ENCODE peak calls at places on chromosomes 12 and 14, in seven cellular contexts. H is neural progenitor cell, G is fibroblast of lung, L is GM23248, O is hepatocyte, E is GM23338, K is SK-N-MC. I is an unnamed sample.

GRCh38 chr12:14854586-14855163 is 11.3 kb upstream of the ART4 start:
- DNase-seq in K (no peak), L (peak; percentile 72), G (peak; percentile 75), O (no peak), H (no peak), E (no peak), I (no peak)

GRCh38 chr12:58847876-58848600 is 72.3 kb downstream of the LRIG3 start:
- DNase-seq in L (no peak), K (peak; percentile 77), O (no peak), G (no peak), E (no peak), H (no peak), I (peak; percentile 88)

GRCh38 chr14:78254911-78255431 is 84.8 kb downstream of the NRXN3 start:
- DNase-seq in G (no peak), E (no peak), K (no peak), O (no peak), L (peak; percentile 88), H (no peak), I (no peak)

GRCh38 chr14:67395876-67396189 is 16.1 kb downstream of the PLEK2 start:
- DNase-seq in E (no peak), K (no peak), G (no peak), L (peak; percentile 46), O (no peak), H (no peak), I (peak; percentile 44)

GRCh38 chr12:111067498-111067897 is 147.1 kb upstream of the MYL2 start:
- DNase-seq in K (no peak), H (no peak), E (no peak), O (no peak), L (no peak), G (no peak), I (no peak)

GRCh38 chr14:75303415-75303814 is 24.8 kb downstream of the FOS start:
- DNase-seq in L (peak; percentile 83), H (peak; percentile 83), O (peak; percentile 90), E (peak; percentile 90), G (peak; percentile 79), K (no peak), I (peak; percentile 84)

GRCh38 chr14:65164068-65164824 is 61.9 kb upstream of the MAX start:
- DNase-seq in L (peak; percentile 70), K (peak; percentile 34), O (peak; percentile 60), G (peak; percentile 69), E (peak; percentile 68), H (peak; percentile 65), I (peak; percentile 62)

GRCh38 chr12:3012786-3013185 is 53.6 kb downstream of the TEAD4 start:
- DNase-seq in H (no peak), L (no peak), G (no peak), E (no peak), K (no peak), O (no peak), I (no peak)

GRCh38 chr12:108373111-108373510 is 34.0 kb upstream of the CMKLR1 start:
- DNase-seq in L (no peak), K (no peak), G (no peak), H (peak; percentile 11), E (peak; percentile 60), O (no peak), I (no peak)

GRCh38 chr12:46499901-46500300 is 127.3 kb upstream of the SLC38A2 start:
- DNase-seq in L (no peak), G (no peak), E (no peak), K (no peak), O (no peak), H (no peak), I (no peak)

GRCh38 chr14:59474172-59474571 is 9.0 kb upstream of the GPR135 start:
- DNase-seq in O (no peak), H (no peak), L (no peak), E (no peak), G (peak; percentile 55), K (no peak), I (peak; percentile 15)

GRCh38 chr12:57765003-57765697 is 1.7 kb downstream of the CYP27B1 start:
- DNase-seq in O (peak; percentile 50), H (peak; percentile 73), E (peak; percentile 86), G (no peak), L (peak; percentile 69), K (no peak), I (peak; percentile 55)

GRCh38 chr12:26088999-26089398 is 35.8 kb downstream of the BHLHE41 start:
- DNase-seq in G (no peak), L (no peak), E (no peak), H (no peak), O (peak; percentile 48), K (no peak), I (no peak)

GRCh38 chr14:73616831-73617230 is 4.5 kb downstream of the ACOT6 start:
- DNase-seq in H (peak; percentile 27), G (no peak), L (no peak), O (no peak), E (no peak), K (no peak), I (no peak)

GRCh38 chr14:79369359-79370332 is 841.7 kb downstream of the DIO2 start:
- DNase-seq in K (no peak), O (peak; percentile 72), H (no peak), E (no peak), G (peak; percentile 99), L (peak; percentile 56), I (peak; percentile 9)

GRCh38 chr14:64971890-64972785 is at the start of gene RAB15:
- DNase-seq in G (no peak), L (peak; percentile 76), H (peak; percentile 72), E (peak; percentile 57), O (peak; percentile 72), K (no peak), I (peak; percentile 49)

GRCh38 chr14:50964683-50965390 is 20.6 kb upstream of the PYGL start:
- DNase-seq in G (peak; percentile 100), K (no peak), H (no peak), O (peak; percentile 88), L (peak; percentile 95), E (no peak), I (peak; percentile 64)

GRCh38 chr12:113208041-113208934 is 13.0 kb upstream of the TPCN1 start:
- DNase-seq in O (no peak), L (peak; percentile 30), G (peak; percentile 83), H (no peak), E (peak; percentile 30), K (no peak), I (no peak)

GRCh38 chr14:54395716-54396115 is 1.1 kb upstream of the CDKN3 start:
- DNase-seq in E (no peak), O (no peak), H (no peak), G (no peak), L (no peak), K (no peak), I (no peak)

GRCh38 chr14:75711796-75712211 is 50.8 kb downstream of the TTLL5 start:
- DNase-seq in H (peak; percentile 88), L (peak; percentile 96), O (peak; percentile 87), K (no peak), G (peak; percentile 82), E (peak; percentile 28), I (peak; percentile 81)

DNA sequence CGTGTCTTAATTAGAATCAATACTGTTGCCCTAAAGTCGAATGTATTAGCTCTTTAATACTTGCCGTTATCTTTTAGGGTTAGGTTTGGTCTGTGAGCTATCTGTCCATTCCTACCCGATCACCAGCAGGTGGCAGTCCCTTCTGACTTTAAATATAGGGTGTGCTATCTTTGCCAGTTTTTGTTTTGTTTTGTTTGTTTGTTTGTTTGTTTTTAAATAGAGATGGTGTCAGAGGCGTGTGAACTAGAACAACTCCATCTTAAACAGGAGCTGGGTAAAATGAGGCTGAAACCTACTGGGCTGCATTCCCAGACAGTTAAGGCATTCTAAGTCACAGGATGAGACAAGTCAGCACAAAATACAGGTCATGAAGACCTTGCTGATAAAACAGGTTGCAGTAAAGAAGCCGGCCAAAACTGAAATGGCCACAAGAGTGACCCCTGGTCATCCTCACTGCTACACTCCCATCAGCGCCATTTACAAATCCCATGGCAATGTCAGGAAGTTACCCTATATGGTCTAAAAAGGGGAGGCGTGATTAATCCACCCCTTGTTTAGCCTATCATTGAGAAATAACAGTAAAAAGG is 1.5 kb downstream of the ATF1 start:
- DNase-seq in H (peak; percentile 65), L (peak; percentile 74), O (peak; percentile 53), G (peak; percentile 66), K (no peak), E (peak; percentile 71), I (peak; percentile 60)
- H3K27ac ChIP-seq in H (no peak overlapping the region), L (peak overlapping the region; percentile 86), O (peak overlapping the region; percentile 100), G (peak overlapping the region; percentile 94), K (no peak overlapping the region), E (peak overlapping the region; percentile 23), I (peak overlapping the region; percentile 99)

GRCh38 chr14:56810341-56810740 is at the start of gene OTX2:
- DNase-seq in L (no peak), G (no peak), H (peak; percentile 84), E (peak; percentile 50), K (no peak), O (no peak), I (peak; percentile 90)

GRCh38 chr14:56810850-56811595 is 744 bp upstream of the OTX2 start:
- DNase-seq in E (peak; percentile 79), K (no peak), H (peak; percentile 73), G (no peak), O (no peak), L (no peak), I (peak; percentile 52)

GRCh38 chr14:56812364-56813103 is 2.3 kb upstream of the OTX2 start:
- DNase-seq in G (no peak), E (no peak), H (peak; percentile 48), O (no peak), L (no peak), K (no peak), I (no peak)

GRCh38 chr14:56813143-56813551 is 2.9 kb upstream of the OTX2 start:
- DNase-seq in H (peak; percentile 55), O (no peak), G (no peak), E (peak; percentile 52), L (no peak), K (no peak), I (no peak)

DNA sequence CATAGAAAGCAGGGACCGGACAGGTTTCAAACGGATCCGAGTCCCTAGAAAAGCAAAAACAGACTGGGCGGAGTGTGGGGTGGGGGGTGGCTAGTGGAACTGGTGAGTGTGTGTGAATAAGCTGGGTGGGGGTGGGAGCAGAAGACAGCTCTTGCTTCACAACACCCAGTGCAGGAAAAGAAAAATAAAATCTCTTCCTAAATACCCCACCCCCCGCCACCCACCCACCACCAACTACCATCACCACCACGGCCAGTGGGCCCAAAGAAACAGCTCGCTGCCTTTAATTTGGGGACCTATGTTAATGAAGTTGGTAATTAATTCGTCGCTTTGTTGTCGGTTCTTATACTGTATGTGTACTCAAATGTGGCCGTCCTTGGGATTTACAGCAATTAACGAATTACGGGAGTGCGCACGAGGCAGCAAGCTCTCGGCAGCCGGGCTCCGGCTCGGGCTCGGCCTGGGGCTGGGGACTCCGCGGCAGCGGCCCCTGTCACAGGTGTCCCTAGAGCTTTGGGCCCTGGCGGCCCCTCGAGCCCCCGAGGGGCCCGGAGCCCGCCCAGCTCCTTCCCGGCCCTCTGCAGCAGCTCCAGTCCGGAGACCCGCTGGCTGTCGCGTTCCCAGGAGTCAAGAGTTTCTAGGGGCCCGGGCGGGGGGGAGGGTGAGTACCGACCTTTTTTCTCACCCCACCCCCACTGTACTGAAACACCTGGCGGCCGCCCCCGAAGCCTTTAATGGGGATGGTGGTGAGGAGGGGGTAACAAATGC is 1.5 kb upstream of the OTX2 start:
- DNase-seq in G (no peak), K (no peak), H (peak; percentile 71), O (no peak), L (no peak), E (peak; percentile 75), I (peak; percentile 69)
- TF ChIP-seq EZH2 in G (no peak), K (no peak), H (no peak), O (peak; percentile 79), L (no peak), E (peak; percentile 69), I (no peak)

GRCh38 chr14:20687362-20688166 is 1.0 kb upstream of the ANG start:
- DNase-seq in E (no peak), K (no peak), G (no peak), L (no peak), O (peak; percentile 65), H (no peak), I (no peak)
- H3K27ac ChIP-seq in E (no peak overlapping the region), K (no peak overlapping the region), G (no peak overlapping the region), L (no peak overlapping the region), O (peak overlapping the region; percentile 99), H (no peak overlapping the region), I (no peak overlapping the region)

GRCh38 chr14:21024668-21025373 is at the start of gene NDRG2:
- DNase-seq in E (peak; percentile 95), G (no peak), O (peak; percentile 92), K (no peak), L (peak; percentile 37), H (peak; percentile 89), I (peak; percentile 52)
- TF ChIP-seq EZH2 in E (no peak), G (peak; percentile 65), O (no peak), K (no peak), L (peak; percentile 37), H (peak; percentile 77), I (no peak)

I was measured in A673.